ENCODE peak calls at places on chromosomes 11 and 22, in seven cellular contexts. A, I, Y, F, X, C and W are unnamed samples. For H3K4me1 and H3K9me3, the result is how much of the 10 kb centered on the place peaks cover.

GRCh38 chr11:115005663-115006062 is 327.3 kb downstream of the NXPE2 start:
- DNase-seq in F (no peak), Y (no peak), I (no peak), C (no peak), X (no peak), A (no peak), W (no peak)

GRCh38 chr11:119573858-119574257 is 150.9 kb upstream of the THY1 start:
- DNase-seq in I (no peak), C (no peak), X (no peak), Y (no peak), F (no peak), A (no peak), W (no peak)

GRCh38 chr11:116459644-116460043 is 313.1 kb downstream of the BUD13 start:
- DNase-seq in I (no peak), A (no peak), Y (no peak), X (no peak), F (no peak), C (no peak), W (no peak)

GRCh38 chr22:29146771-29147170 is 58.9 kb upstream of the EMID1 start:
- DNase-seq in C (no peak), X (no peak), I (no peak), Y (no peak), A (peak), F (no peak), W (peak)

GRCh38 chr11:44484211-44484610 is 81.3 kb upstream of the CD82 start:
- DNase-seq in F (no peak), A (no peak), X (no peak), Y (no peak), I (peak), C (peak), W (no peak)

GRCh38 chr11:45089845-45090499 is 56.5 kb upstream of the PRDM11 start:
- DNase-seq in A (no peak), F (no peak), Y (no peak), I (no peak), X (no peak), C (no peak), W (no peak)

GRCh38 chr11:116189378-116190170 is 583.2 kb downstream of the BUD13 start:
- DNase-seq in I (no peak), F (no peak), A (no peak), Y (no peak), X (no peak), C (no peak), W (no peak)

GRCh38 chr11:1557904-1558831 is 13.9 kb downstream of the DUSP8 start:
- DNase-seq in X (no peak), C (no peak), A (peak), F (peak), Y (no peak), I (no peak), W (no peak)

GRCh38 chr11:61792310-61793083 is at the start of the genes FEN1 and TMEM258:
- DNase-seq in A (peak), X (peak), I (peak), Y (peak), F (peak), C (peak), W (peak)

GRCh38 chr11:93143800-93144199 is 54.0 kb downstream of the SLC36A4 start:
- DNase-seq in Y (no peak), I (no peak), A (no peak), F (no peak), C (no peak), X (no peak), W (no peak)

GRCh38 chr11:1889941-1890855 is 1.5 kb downstream of the PRR33 start:
- DNase-seq in A (no peak), X (no peak), F (no peak), Y (no peak), C (no peak), I (no peak), W (no peak)

GRCh38 chr11:8768625-8769333 is 86.2 kb downstream of the RPL27A start:
- DNase-seq in C (peak), F (no peak), A (peak), X (peak), Y (no peak), I (no peak), W (no peak)

GRCh38 chr11:23425379-23425778 is 565.1 kb upstream of the CCDC179 start:
- DNase-seq in Y (no peak), X (no peak), C (no peak), A (no peak), F (no peak), I (no peak), W (no peak)

GRCh38 chr11:2929880-2930704 is 872 bp upstream of the PHLDA2 start:
- DNase-seq in C (peak), Y (peak), I (peak), A (peak), X (no peak), F (no peak), W (no peak)

GRCh38 chr11:64238999-64239398 is 1.9 kb upstream of the FKBP2 start:
- DNase-seq in I (no peak), X (no peak), A (no peak), Y (no peak), C (no peak), F (no peak), W (no peak)
- H3K4me1 ChIP-seq in I (under half), X (under half), A (half or more), Y (under half), C (half or more), F (under half), W (half or more)

DNA sequence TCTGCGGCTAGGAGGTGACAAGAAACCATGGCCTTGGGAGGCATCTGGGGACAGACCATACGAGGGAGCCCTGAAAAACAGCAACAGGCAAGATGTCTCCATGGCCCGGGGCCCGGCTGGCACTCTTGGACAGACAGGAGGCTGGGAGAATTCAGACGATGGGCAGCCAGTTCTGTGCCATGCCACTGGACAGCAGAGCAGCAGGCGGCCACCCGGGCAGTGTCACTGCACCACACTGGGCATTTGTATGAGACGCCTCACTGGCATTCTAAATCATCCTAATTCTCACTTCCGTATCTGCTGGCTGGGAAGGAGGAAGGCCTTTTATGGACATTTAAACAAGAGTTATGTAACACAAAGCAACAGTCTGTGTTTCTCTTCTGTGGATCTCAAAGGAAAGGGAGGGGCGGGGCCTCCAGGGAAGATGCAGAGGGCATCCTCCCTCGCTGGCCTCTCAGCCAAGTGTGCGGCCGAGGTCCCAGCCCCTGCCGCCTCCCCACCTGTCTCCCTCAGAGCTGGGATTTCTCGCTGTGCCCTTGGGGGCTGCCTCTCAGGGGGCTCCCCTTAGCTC is 350.3 kb downstream of the SHANK2 start:
- DNase-seq in A (no peak), F (peak), C (no peak), Y (no peak), X (no peak), I (no peak), W (no peak)
- TF ChIP-seq POLR2AphosphoS5 in A (no peak), F (no peak), C (no peak), Y (no peak), X (no peak), I (no peak), W (no peak)

GRCh38 chr22:48860557-48860956 is 967.1 kb downstream of the BRD1 start:
- DNase-seq in C (no peak), F (no peak), Y (no peak), A (no peak), X (no peak), I (no peak), W (no peak)
- H3K9me3 ChIP-seq in C (under half), F (under half), Y (under half), A (under half), X (under half), I (under half), W (under half)

GRCh38 chr22:37167981-37168647 is 18.4 kb upstream of the IL2RB start:
- DNase-seq in F (no peak), Y (no peak), I (no peak), C (no peak), X (no peak), A (no peak), W (no peak)
- H3K4me1 ChIP-seq in F (under half), Y (under half), I (under half), C (under half), X (under half), A (under half), W (under half)

DNA sequence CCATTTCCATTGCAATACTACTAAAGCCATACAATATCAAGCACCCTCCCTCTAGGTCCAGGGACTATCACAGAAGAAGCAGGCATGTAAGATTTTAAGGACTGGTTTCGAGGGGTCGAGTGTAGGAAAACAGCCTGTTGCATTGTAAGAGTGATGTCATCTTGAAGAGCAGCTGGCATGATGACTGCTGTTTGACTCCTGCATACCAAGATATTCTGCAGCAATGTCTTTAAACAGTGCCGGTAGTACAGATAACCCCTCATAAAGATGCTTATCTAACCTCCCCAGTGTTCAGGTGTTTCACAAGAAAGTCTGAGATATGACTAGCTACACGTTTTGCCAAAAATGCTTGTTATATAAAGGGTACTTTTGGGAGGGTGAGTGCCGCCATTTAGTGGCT is 11.9 kb downstream of the FAM111A start:
- DNase-seq in A (no peak), C (no peak), X (no peak), Y (no peak), F (no peak), I (no peak), W (no peak)
- TF ChIP-seq POLR2AphosphoS5 in A (no peak), C (no peak), X (no peak), Y (no peak), F (no peak), I (no peak), W (no peak)

DNA sequence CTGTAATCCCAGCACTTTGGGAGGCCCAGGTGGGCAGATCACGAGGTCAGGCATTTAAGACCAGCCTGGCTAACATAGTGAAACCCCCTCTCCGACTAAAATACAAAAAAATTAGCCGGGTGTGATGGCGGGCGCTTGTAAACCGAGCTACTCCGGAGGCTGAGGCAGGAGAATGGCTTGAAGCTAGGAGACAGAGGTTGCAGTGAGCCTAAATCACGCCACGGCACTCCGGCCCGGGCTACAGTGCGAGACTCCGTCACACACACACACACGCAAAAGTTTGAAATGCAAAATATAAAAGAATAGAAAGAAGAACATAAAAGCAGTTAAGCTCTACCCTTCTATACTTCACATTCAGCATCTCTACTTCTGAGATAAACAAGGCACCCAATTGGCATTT is 1165.9 kb upstream of the CNTN5 start:
- DNase-seq in F (no peak), I (no peak), C (no peak), Y (no peak), X (no peak), A (no peak), W (no peak)
- H3K9me3 ChIP-seq in F (under half), I (under half), C (under half), Y (under half), X (under half), A (under half), W (under half)

DNA sequence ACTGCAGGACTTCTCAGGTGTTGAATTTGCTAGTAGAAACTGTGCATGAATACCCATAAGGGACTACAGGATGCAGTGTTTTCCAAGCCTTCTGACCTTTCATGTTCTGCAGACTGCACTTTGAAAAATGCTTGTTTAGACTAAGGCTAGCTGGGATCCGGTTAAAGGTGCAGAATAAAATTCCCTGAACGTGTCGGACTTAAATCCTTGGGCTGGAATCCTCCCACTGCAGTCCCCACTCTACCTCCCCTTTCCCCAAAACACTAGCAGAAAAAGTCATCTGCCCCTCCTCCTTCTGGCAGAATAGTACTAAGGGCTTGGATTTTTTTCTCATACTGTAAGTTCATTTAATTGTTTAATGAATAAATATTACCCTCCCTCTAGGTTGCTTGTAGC is 560 bp upstream of the AMPD3 start:
- DNase-seq in C (no peak), Y (no peak), A (no peak), I (no peak), F (no peak), X (no peak), W (no peak)
- H3K4me1 ChIP-seq in C (half or more), Y (under half), A (half or more), I (under half), F (under half), X (under half), W (under half)

DNA sequence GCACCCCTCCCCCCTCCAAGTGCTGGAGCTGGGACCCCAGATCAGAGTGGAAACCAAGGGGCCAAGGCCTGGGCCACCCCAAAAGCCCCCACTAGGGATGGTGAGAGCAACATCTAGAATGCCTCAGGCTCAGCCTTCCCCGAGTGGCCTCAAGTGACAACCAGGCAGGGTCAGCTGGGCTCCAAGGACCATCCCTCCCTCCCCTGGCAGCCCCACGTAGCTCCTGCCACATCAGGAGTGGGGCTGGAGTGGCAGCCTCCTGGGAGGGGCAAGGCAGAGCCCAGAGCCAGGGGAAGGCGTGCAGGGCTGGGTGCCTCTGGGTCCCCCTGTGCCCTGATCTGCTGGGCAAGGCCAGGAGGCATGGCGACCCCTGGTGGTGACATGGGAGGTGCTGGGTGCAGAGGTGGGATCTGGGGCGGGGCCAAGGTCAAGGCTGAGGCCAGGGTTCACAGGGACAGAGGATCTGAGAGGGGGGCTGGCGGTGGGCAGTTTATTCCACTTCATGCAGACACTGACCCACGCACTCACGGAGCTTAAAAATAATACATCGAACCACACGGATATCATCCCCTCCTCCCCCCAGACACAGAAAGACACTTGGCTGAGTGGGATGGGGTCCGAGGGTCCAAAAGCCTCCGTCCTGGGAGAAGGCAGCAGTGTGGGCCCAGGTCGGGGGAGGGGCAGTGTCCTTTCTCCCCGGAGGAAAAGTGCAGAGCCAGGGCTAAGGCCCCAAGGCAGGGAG is 15.8 kb upstream of the EHD1 start:
- DNase-seq in F (peak), X (no peak), Y (peak), I (peak), A (peak), C (no peak), W (no peak)
- TF ChIP-seq POLR2AphosphoS5 in F (no peak), X (no peak), Y (no peak), I (no peak), A (no peak), C (no peak), W (peak)